ENCODE peak calls at places on chromosomes 3 and 15, in six cellular contexts. T is SJSA1; H is Panc1; U is esophagus muscularis mucosa; P is lower lobe of right lung; C is CD4-positive, alpha-beta memory T cell. S is an unnamed sample.

GRCh38 chr3:153927107-153927506 is 194.1 kb upstream of the ARHGEF26 start:
- DNase-seq in T (peak; percentile 45), C (no peak), P (no peak), U (no peak), H (no peak), S (no peak)

GRCh38 chr3:27877122-27878011 is 155.2 kb upstream of the EOMES start:
- DNase-seq in U (no peak), C (peak; percentile 25), H (no peak), P (no peak), T (no peak), S (no peak)

GRCh38 chr15:84811828-84812227 is 5.3 kb upstream of the ALPK3 start:
- DNase-seq in U (no peak), T (no peak), H (no peak), P (no peak), C (no peak), S (no peak)

GRCh38 chr3:187011915-187012314 is 81.6 kb downstream of the ST6GAL1 start:
- DNase-seq in P (no peak), C (no peak), H (no peak), T (no peak), U (peak; percentile 75), S (no peak)

GRCh38 chr3:45491344-45491743 is 103.0 kb downstream of the LARS2 start:
- DNase-seq in C (no peak), H (no peak), T (no peak), P (no peak), U (no peak), S (no peak)

GRCh38 chr3:52468336-52468735 is 12.9 kb downstream of the NISCH start:
- DNase-seq in P (no peak), U (no peak), T (no peak), H (no peak), C (no peak), S (peak; percentile 84)

GRCh38 chr3:77459926-77460325 is 420.0 kb downstream of the ROBO2 start:
- DNase-seq in H (no peak), T (no peak), U (no peak), C (no peak), P (no peak), S (no peak)

GRCh38 chr3:68866157-68866556 is 66.2 kb downstream of the TAFA4 start:
- DNase-seq in U (no peak), P (no peak), C (no peak), T (no peak), H (no peak), S (no peak)

GRCh38 chr3:69777582-69777967 is 38.3 kb downstream of the MITF start:
- DNase-seq in C (no peak), P (no peak), U (no peak), H (no peak), T (no peak), S (no peak)

GRCh38 chr15:70160267-70160666 is 62.5 kb upstream of the TLE3 start:
- DNase-seq in T (no peak), C (no peak), P (no peak), U (no peak), H (peak; percentile 35), S (peak; percentile 84)

GRCh38 chr15:33322091-33322490 is 11.3 kb downstream of the RYR3 start:
- DNase-seq in C (no peak), U (peak; percentile 68), T (no peak), H (no peak), P (no peak), S (no peak)

GRCh38 chr3:52986049-52986448 is 59.8 kb downstream of the SFMBT1 start:
- DNase-seq in T (no peak), U (no peak), C (no peak), H (no peak), P (no peak), S (no peak)

GRCh38 chr3:14472471-14473351 is 67.4 kb downstream of the GRIP2 start:
- DNase-seq in C (no peak), H (no peak), T (peak; percentile 96), U (no peak), P (peak; percentile 78), S (peak; percentile 99)

GRCh38 chr3:72318504-72319201 is 529.6 kb downstream of the SHQ1 start:
- DNase-seq in P (no peak), T (peak; percentile 81), U (no peak), H (no peak), C (no peak), S (peak; percentile 63)

GRCh38 chr15:101698314-101698713 is 26.0 kb downstream of the TARS3 start:
- DNase-seq in U (peak; percentile 47), C (no peak), T (no peak), H (no peak), P (no peak), S (no peak)

GRCh38 chr3:5115506-5116162 is 6.5 kb upstream of the ARL8B start:
- DNase-seq in P (no peak), H (no peak), C (no peak), T (no peak), U (no peak), S (peak; percentile 85)

GRCh38 chr3:43343778-43344177 is 57.4 kb downstream of the SNRK start:
- DNase-seq in U (no peak), T (no peak), H (no peak), P (no peak), C (no peak), S (no peak)

GRCh38 chr15:35595656-35596055 is 49.7 kb upstream of the DPH6 start:
- DNase-seq in P (no peak), H (no peak), T (no peak), U (no peak), C (no peak), S (no peak)

GRCh38 chr15:48800245-48800644 is 10.6 kb downstream of the CEP152 start:
- DNase-seq in C (no peak), H (no peak), T (no peak), P (no peak), U (no peak), S (no peak)

GRCh38 chr3:172089250-172089649 is 49.9 kb downstream of the FNDC3B start:
- DNase-seq in T (no peak), U (no peak), C (no peak), P (no peak), H (no peak), S (no peak)

GRCh38 chr3:64684715-64685261 is 3.0 kb downstream of the ADAMTS9 start:
- DNase-seq in T (peak; percentile 42), P (peak; percentile 54), U (no peak), H (no peak), C (no peak), S (peak; percentile 44)

GRCh38 chr15:64096486-64097431 is 977 bp downstream of the SNX1 start:
- DNase-seq in H (no peak), P (no peak), C (peak; percentile 4), U (no peak), T (peak; percentile 47), S (peak; percentile 78)

DNA sequence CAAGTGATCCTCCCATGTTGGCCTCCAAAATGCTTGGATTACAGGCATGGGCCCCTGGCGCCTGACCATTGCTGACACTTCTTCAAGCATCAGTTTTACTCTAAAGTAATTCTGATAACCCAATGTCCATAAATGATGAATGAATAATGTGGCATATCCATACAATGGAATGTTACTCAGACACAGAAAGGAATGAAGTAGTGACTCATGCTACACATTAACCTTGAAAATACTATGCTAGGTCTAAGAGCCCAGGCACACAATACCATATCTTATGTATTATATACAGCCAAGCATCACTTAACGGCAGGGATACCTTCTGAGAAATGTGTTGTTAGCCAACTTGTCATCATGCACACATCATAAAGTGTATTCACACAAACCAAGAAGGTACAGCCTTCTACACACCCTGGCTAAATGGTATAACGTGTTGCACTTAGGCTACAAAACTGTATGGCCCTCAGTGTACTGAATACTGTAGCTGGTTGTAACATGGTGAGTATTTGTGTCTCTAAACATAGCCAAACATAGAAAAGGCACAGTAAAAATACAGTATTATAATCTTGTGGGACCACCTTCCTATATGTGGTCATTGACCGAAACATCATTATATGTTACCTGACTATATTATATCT is 31.3 kb downstream of the MKRN2 start:
- DNase-seq in H (no peak), T (no peak), P (no peak), C (no peak), U (no peak), S (peak; percentile 76)
- H3K27ac ChIP-seq in H (no peak overlapping the region), T (no peak overlapping the region), P (no peak overlapping the region), C (no peak overlapping the region), U (no peak overlapping the region), S (no peak overlapping the region)

DNA sequence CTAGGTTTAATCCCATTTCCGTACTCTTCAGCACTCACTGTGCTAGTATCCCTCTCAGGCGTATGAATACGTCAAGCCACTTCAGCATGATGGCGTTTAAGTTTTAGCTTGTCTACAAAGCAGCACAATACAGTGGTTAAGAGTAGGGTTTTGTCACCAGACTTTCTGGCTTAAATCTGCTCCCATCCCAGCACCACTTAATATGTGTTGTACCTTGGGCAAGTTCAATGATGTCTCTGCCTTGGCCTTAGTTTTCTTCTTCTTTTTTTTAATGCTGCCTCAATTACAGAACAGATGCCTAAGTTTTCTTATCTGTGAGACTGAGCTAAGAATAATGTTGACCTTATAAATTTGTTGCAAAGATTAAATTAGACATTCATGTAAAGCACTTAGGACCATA is 152.9 kb upstream of the CTDSPL start:
- DNase-seq in H (no peak), C (no peak), U (no peak), P (no peak), T (no peak), S (no peak)
- H3K27ac ChIP-seq in H (no peak overlapping the region), C (no peak overlapping the region), U (no peak overlapping the region), P (peak overlapping the region; percentile 74), T (no peak overlapping the region), S (no peak overlapping the region)

GRCh38 chr3:182565916-182566524 is 227.3 kb upstream of the ATP11B start:
- DNase-seq in P (no peak), T (no peak), U (no peak), H (no peak), C (no peak), S (no peak)
- H3K27ac ChIP-seq in P (no peak overlapping the region), T (no peak overlapping the region), U (no peak overlapping the region), H (no peak overlapping the region), C (no peak overlapping the region), S (no peak overlapping the region)

DNA sequence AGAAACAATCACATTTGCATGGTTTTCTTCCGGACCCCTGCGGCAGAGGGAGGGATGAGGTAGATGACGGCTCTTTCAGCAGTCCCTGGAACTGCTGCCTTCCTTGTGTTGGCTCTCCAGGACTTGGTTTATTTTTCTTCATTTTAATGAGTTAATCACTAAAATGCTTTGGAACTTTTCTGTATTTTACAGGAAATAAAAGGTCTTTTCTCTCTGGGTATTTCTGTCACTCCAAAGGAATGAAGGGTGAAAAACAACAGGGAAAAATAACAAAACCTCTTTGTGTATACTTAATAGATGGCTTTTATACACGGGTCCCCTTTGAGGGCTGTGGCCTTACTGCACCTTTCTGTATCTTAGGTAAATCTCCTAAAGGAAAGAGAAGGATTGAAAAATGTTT is 63.6 kb downstream of the TTC23 start:
- DNase-seq in H (no peak), C (no peak), P (no peak), T (no peak), U (no peak), S (no peak)
- H3K27ac ChIP-seq in H (no peak overlapping the region), C (no peak overlapping the region), P (no peak overlapping the region), T (no peak overlapping the region), U (peak overlapping the region; percentile 98), S (no peak overlapping the region)

DNA sequence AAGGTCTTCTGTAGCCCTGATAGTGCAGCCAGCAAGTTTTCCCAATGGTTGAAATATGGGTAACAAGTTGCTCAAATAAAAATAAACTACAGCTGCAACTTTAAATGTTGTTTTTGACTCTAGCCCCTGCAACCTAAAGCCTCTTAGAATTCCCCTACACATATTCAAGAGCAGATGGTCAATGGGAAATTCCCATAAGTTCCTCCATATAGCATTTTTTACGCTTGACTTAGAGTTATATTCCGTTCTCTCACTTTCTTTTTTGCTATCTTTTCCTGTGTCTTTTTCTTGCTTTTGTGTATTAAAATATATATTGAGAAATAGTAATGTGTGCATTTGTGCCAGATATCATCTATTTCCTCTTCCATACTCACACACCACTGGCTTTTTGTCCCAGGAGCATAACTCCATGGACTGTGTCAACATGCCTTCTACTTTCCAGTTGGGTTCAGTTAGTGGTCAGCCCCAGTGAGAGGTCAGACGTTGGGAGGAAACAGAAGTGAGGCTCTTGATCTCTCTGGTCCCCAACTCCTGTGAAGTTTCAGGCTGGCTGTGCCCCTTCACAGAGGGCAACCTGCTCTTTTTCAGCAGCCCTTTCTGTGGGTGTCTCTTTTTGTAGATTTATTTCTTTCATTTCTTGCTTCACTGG is 63.3 kb upstream of the TP63 start:
- DNase-seq in C (no peak), U (no peak), H (no peak), T (no peak), P (no peak), S (no peak)
- H3K27ac ChIP-seq in C (no peak overlapping the region), U (no peak overlapping the region), H (no peak overlapping the region), T (no peak overlapping the region), P (no peak overlapping the region), S (no peak overlapping the region)